ENCODE peak calls at places on chromosomes 11 and 22, in six cellular contexts. X is Kasumi-1, B is DMS79 treated with DMSO at 0.1 percent for 48 hours, I is M059J, K is fibroblast of lung, L is NCI-H774. T is an unnamed sample.

GRCh38 chr11:77036398-77036797 is 2.2 kb downstream of the B3GNT6 start:
- DNase-seq in X (no peak), B (no peak), I (no peak), K (no peak), L (peak), T (no peak)

GRCh38 chr11:8203980-8204379 is 35.2 kb upstream of the RIC3 start:
- DNase-seq in X (no peak), B (no peak), I (no peak), K (no peak), L (no peak), T (no peak)

GRCh38 chr11:18171377-18172000 is 1.1 kb upstream of the MRGPRX4 start:
- DNase-seq in X (peak), B (no peak), I (peak), K (no peak), L (no peak), T (no peak)

GRCh38 chr11:74749127-74749964 is 697 bp downstream of the RNF169 start:
- DNase-seq in X (peak), B (peak), I (peak), K (peak), L (peak), T (no peak)

GRCh38 chr22:37747090-37747714 is 50.4 kb downstream of the TRIOBP start:
- DNase-seq in X (no peak), B (no peak), I (peak), K (peak), L (no peak), T (peak)

GRCh38 chr11:69662806-69663205 is 12.3 kb downstream of the LTO1 start:
- DNase-seq in X (no peak), B (no peak), I (no peak), K (no peak), L (no peak), T (peak)

GRCh38 chr11:1150769-1151365 is 6.9 kb upstream of the MUC5AC start:
- DNase-seq in X (peak), B (no peak), I (peak), K (peak), L (no peak), T (no peak)

GRCh38 chr11:120564573-120565301 is 53.2 kb downstream of the GRIK4 start:
- DNase-seq in X (no peak), B (peak), I (peak), K (peak), L (no peak), T (no peak)

GRCh38 chr22:32717337-32718240 is 83.9 kb upstream of the TIMP3 start:
- DNase-seq in X (no peak), B (no peak), I (no peak), K (peak), L (no peak), T (no peak)

GRCh38 chr22:46537221-46537945 is at the start of gene CELSR1:
- DNase-seq in X (no peak), B (no peak), I (peak), K (no peak), L (no peak), T (no peak)

GRCh38 chr11:42768576-42768975 is 543.2 kb upstream of the API5 start:
- DNase-seq in X (no peak), B (no peak), I (no peak), K (no peak), L (no peak), T (no peak)

GRCh38 chr11:47002366-47002765 is 65.8 kb downstream of the CSTPP1 start:
- DNase-seq in X (peak), B (no peak), I (no peak), K (no peak), L (no peak), T (no peak)

GRCh38 chr22:42434283-42434682 is 2.1 kb upstream of the NFAM1 start:
- DNase-seq in X (peak), B (peak), I (no peak), K (no peak), L (no peak), T (peak)

GRCh38 chr11:36383200-36383599 is 87.1 kb downstream of the PRR5L start:
- DNase-seq in X (no peak), B (no peak), I (no peak), K (no peak), L (no peak), T (no peak)

GRCh38 chr11:67291481-67292381 is 2.6 kb downstream of the ANKRD13D start:
- DNase-seq in X (no peak), B (no peak), I (no peak), K (no peak), L (no peak), T (peak)

GRCh38 chr11:70070736-70071135 is 7.4 kb upstream of the ANO1 start:
- DNase-seq in X (no peak), B (no peak), I (no peak), K (no peak), L (no peak), T (peak)

GRCh38 chr22:36349726-36350125 is 38.0 kb downstream of the MYH9 start:
- DNase-seq in X (no peak), B (no peak), I (peak), K (no peak), L (no peak), T (no peak)

GRCh38 chr11:68727783-68728182 is 23.5 kb downstream of the TESMIN start:
- DNase-seq in X (no peak), B (no peak), I (peak), K (peak), L (no peak), T (no peak)

GRCh38 chr11:63951779-63952536 is 13.2 kb downstream of the NAA40 start:
- DNase-seq in X (peak), B (no peak), I (no peak), K (no peak), L (no peak), T (no peak)

GRCh38 chr11:3234846-3235245 is 2.6 kb upstream of the MRGPRE start:
- DNase-seq in X (no peak), B (no peak), I (no peak), K (no peak), L (no peak), T (no peak)

GRCh38 chr11:2652857-2653643 is 46.7 kb downstream of the KCNQ1OT1 start:
- DNase-seq in X (no peak), B (no peak), I (no peak), K (no peak), L (no peak), T (no peak)

GRCh38 chr22:45273452-45274075 is 11.2 kb upstream of the UPK3A start:
- DNase-seq in X (no peak), B (no peak), I (no peak), K (no peak), L (no peak), T (no peak)

GRCh38 chr22:44133901-44134511 is 46.7 kb upstream of the PARVG start:
- DNase-seq in X (no peak), B (no peak), I (peak), K (peak), L (no peak), T (peak)

GRCh38 chr11:126115253-126115540 is 52.5 kb upstream of the CDON start:
- DNase-seq in X (no peak), B (peak), I (peak), K (peak), L (peak), T (peak)

GRCh38 chr22:35488513-35488912 is 52.1 kb upstream of the RASD2 start:
- DNase-seq in X (no peak), B (peak), I (no peak), K (no peak), L (peak), T (peak)

GRCh38 chr11:19557720-19558140 is 154.9 kb upstream of the NAV2 start:
- DNase-seq in X (peak), B (peak), I (peak), K (peak), L (peak), T (peak)

GRCh38 chr11:78350646-78351165 is 66.9 kb downstream of the GAB2 start:
- DNase-seq in X (peak), B (peak), I (peak), K (peak), L (no peak), T (peak)

GRCh38 chr11:19201737-19202605 is at the start of gene CSRP3:
- DNase-seq in X (no peak), B (peak), I (peak), K (no peak), L (no peak), T (no peak)

GRCh38 chr22:45889093-45889538 is 87.8 kb downstream of the WNT7B start:
- DNase-seq in X (no peak), B (no peak), I (no peak), K (no peak), L (no peak), T (no peak)

GRCh38 chr22:35418088-35418487 is 18.1 kb downstream of the MCM5 start:
- DNase-seq in X (no peak), B (no peak), I (no peak), K (peak), L (no peak), T (no peak)

GRCh38 chr22:48721394-48721666 is 1106.3 kb downstream of the BRD1 start:
- DNase-seq in X (no peak), B (no peak), I (no peak), K (no peak), L (no peak), T (peak)

GRCh38 chr11:62217191-62217748 is 8.8 kb downstream of the SCGB2A1 start:
- DNase-seq in X (peak), B (peak), I (peak), K (peak), L (no peak), T (no peak)

GRCh38 chr11:65611758-65612603 is 2.0 kb downstream of the MAP3K11 start:
- DNase-seq in X (peak), B (no peak), I (no peak), K (no peak), L (no peak), T (no peak)

GRCh38 chr22:41197808-41198585 is 7.1 kb upstream of the L3MBTL2 start:
- DNase-seq in X (peak), B (peak), I (peak), K (no peak), L (peak), T (no peak)

GRCh38 chr22:41057076-41057475 is 35.3 kb upstream of the EP300 start:
- DNase-seq in X (no peak), B (no peak), I (no peak), K (no peak), L (no peak), T (no peak)

GRCh38 chr11:130023204-130023603 is 20.6 kb upstream of the PRDM10 start:
- DNase-seq in X (no peak), B (no peak), I (peak), K (peak), L (no peak), T (no peak)

GRCh38 chr11:132655187-132655855 is 877.0 kb downstream of the OPCML start:
- DNase-seq in X (no peak), B (no peak), I (no peak), K (no peak), L (no peak), T (no peak)

T was measured in sigmoid colon.